ENCODE peak calls at places on chromosomes 13 and 19, in four cellular contexts. T, Q, J and A are unnamed samples.

GRCh38 chr19:55178781-55179569 is 1.1 kb downstream of the SYT5 start:
- DNase-seq in Q (peak; percentile 79), T (peak; percentile 87), J (peak; percentile 61), A (no peak)

GRCh38 chr13:31426395-31426794 is 226.6 kb downstream of the B3GLCT start:
- DNase-seq in T (no peak), Q (no peak), J (no peak), A (no peak)

GRCh38 chr13:99686157-99686572 is 184.9 kb downstream of the TM9SF2 start:
- DNase-seq in J (no peak), Q (no peak), T (no peak), A (no peak)

GRCh38 chr19:3403489-3404323 is 37.3 kb downstream of the NFIC start:
- DNase-seq in J (peak; percentile 93), T (no peak), Q (peak; percentile 93), A (peak; percentile 86)

GRCh38 chr13:74466015-74466414 is 331.8 kb upstream of the KLF12 start:
- DNase-seq in T (no peak), J (no peak), Q (no peak), A (no peak)

GRCh38 chr13:44810067-44810840 is 179.0 kb downstream of the NUFIP1 start:
- DNase-seq in T (no peak), Q (peak; percentile 57), J (no peak), A (no peak)

GRCh38 chr19:34962281-34962944 is 1.6 kb downstream of the ZNF792 start:
- DNase-seq in J (no peak), Q (no peak), T (peak; percentile 81), A (no peak)

GRCh38 chr19:15251749-15252397 is 19.6 kb upstream of the EPHX3 start:
- DNase-seq in T (no peak), Q (peak; percentile 92), J (peak; percentile 88), A (peak; percentile 53)

GRCh38 chr13:95256086-95256485 is 45.2 kb downstream of the ABCC4 start:
- DNase-seq in T (no peak), Q (no peak), J (no peak), A (no peak)

GRCh38 chr13:95793018-95793555 is 116.1 kb downstream of the DNAJC3 start:
- DNase-seq in T (no peak), J (no peak), Q (no peak), A (no peak)

GRCh38 chr19:9971341-9971897 is 35.1 kb upstream of the OLFM2 start:
- DNase-seq in J (no peak), Q (no peak), T (no peak), A (no peak)

GRCh38 chr19:756232-756631 is 5.3 kb downstream of the MISP start:
- DNase-seq in T (no peak), Q (no peak), J (no peak), A (no peak)

GRCh38 chr19:43596842-43597461 is 557 bp downstream of the ZNF576 start:
- DNase-seq in Q (no peak), J (no peak), T (no peak), A (no peak)

GRCh38 chr13:89401209-89401810 is 1730.1 kb downstream of the SLITRK5 start:
- DNase-seq in J (no peak), Q (no peak), T (no peak), A (no peak)

GRCh38 chr13:74550039-74550438 is 415.8 kb upstream of the KLF12 start:
- DNase-seq in T (peak; percentile 18), Q (no peak), J (no peak), A (no peak)

GRCh38 chr13:95463516-95463915 is 89.0 kb upstream of the CLDN10 start:
- DNase-seq in J (no peak), Q (no peak), T (no peak), A (no peak)

GRCh38 chr19:6740589-6741348 is 1.3 kb downstream of the TRIP10 start:
- DNase-seq in J (peak; percentile 76), T (no peak), Q (peak; percentile 78), A (peak; percentile 64)

GRCh38 chr13:49779721-49780120 is 12.8 kb downstream of the KPNA3 start:
- DNase-seq in Q (no peak), T (no peak), J (no peak), A (no peak)

GRCh38 chr13:93875527-93875926 is 604.0 kb downstream of the DCT start:
- DNase-seq in J (no peak), Q (no peak), T (no peak), A (no peak)

GRCh38 chr13:38687246-38688229 is 661 bp downstream of the FREM2 start:
- DNase-seq in J (no peak), T (no peak), Q (no peak), A (no peak)

GRCh38 chr19:9189538-9189937 is 10.8 kb downstream of the OR7D2 start:
- DNase-seq in J (no peak), Q (no peak), T (no peak), A (no peak)

GRCh38 chr19:47895165-47895782 is 9.2 kb upstream of the SULT2A1 start:
- DNase-seq in Q (no peak), J (no peak), T (no peak), A (no peak)

GRCh38 chr19:30070970-30071632 is 129.1 kb downstream of the URI1 start:
- DNase-seq in T (no peak), J (no peak), Q (no peak), A (no peak)

GRCh38 chr13:107518780-107519179 is 696.6 kb downstream of the LIG4 start:
- DNase-seq in Q (no peak), J (no peak), T (no peak), A (no peak)

GRCh38 chr19:5340637-5341447 is at the start of gene PTPRS:
- DNase-seq in J (peak; percentile 83), Q (peak; percentile 81), T (peak; percentile 35), A (peak; percentile 65)

GRCh38 chr13:73767747-73768315 is 366.4 kb downstream of the KLF12 start:
- DNase-seq in J (no peak), T (peak; percentile 67), Q (no peak), A (no peak)

GRCh38 chr13:113805431-113806103 is 46.5 kb downstream of the TMEM255B start:
- DNase-seq in Q (peak; percentile 36), J (no peak), T (no peak), A (no peak)

GRCh38 chr13:110561335-110562033 is at the start of gene RAB20:
- DNase-seq in Q (peak; percentile 95), J (peak; percentile 88), T (peak; percentile 66), A (peak; percentile 92)

GRCh38 chr13:109180905-109181425 is 551.6 kb downstream of the MYO16 start:
- DNase-seq in J (no peak), Q (no peak), T (no peak), A (no peak)

GRCh38 chr19:42233106-42233505 is 9.3 kb downstream of the GSK3A start:
- DNase-seq in Q (no peak), J (no peak), T (no peak), A (no peak)
- H3K9me3 ChIP-seq in Q (no peaks in the 10 kb centered on the region), J (no peaks in the 10 kb centered on the region), T (no peaks in the 10 kb centered on the region), A (no peaks in the 10 kb centered on the region)

GRCh38 chr19:40420451-40420765 is 5.4 kb downstream of the SERTAD1 start:
- DNase-seq in J (no peak), Q (no peak), T (no peak), A (no peak)
- H3K4me1 ChIP-seq in J (peaks cover 32% of the 10 kb centered on the region), Q (no peaks in the 10 kb centered on the region), T (peaks cover 36% of the 10 kb centered on the region), A (peaks cover 14% of the 10 kb centered on the region)

GRCh38 chr19:44756089-44756562 is 7.6 kb downstream of the BCL3 start:
- DNase-seq in T (no peak), Q (no peak), J (no peak), A (no peak)

GRCh38 chr19:44758596-44758995 is 10.1 kb downstream of the BCL3 start:
- DNase-seq in Q (no peak), J (no peak), T (no peak), A (no peak)

GRCh38 chr19:44757057-44757734 is 8.7 kb downstream of the BCL3 start:
- DNase-seq in Q (peak; percentile 90), T (no peak), J (peak; percentile 80), A (no peak)

GRCh38 chr19:44759083-44759804 is 10.7 kb downstream of the BCL3 start:
- DNase-seq in T (no peak), Q (no peak), J (no peak), A (no peak)

GRCh38 chr19:44757735-44758505 is 9.4 kb downstream of the BCL3 start:
- DNase-seq in J (peak; percentile 85), Q (peak; percentile 82), T (no peak), A (peak; percentile 69)
- H3K4me3 ChIP-seq in J (peak overlapping the region; percentile 64), Q (peak overlapping the region; percentile 1), T (no peak overlapping the region), A (peak overlapping the region; percentile 18)

DNA sequence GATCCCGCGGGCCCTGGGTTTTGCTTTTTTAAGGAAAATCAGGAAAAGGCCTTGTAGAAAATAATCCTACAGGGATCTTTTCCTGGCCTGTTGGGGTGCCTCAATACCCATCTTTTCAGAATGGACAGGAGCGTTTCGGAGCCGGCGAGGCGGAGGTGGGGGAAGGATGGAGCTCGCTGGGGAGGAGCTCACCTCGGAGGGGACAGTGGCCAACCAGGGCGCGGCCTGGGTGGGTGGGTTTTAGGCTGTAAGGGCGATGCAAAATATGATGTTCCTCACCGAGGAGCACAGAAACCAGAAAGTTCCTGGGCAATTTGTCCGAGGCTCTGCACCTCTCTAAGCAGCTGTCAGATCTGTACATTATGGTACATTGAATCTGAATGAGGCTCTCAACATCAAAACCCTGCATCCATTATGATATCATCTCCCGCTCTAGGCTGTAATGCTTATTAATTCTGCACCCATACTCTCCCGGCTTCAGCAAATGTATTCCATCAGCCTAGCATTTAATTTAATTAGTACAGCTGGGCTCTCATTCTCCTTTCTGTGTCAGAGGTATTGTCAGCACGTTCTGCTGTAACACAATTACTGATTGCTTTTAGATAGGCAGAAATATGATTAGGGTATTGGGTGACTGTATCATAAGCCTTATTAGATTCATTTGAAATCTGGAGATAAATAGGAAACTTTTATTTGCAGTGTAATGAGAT is 90.3 kb upstream of the SOX1 start:
- DNase-seq in T (no peak), Q (no peak), J (no peak), A (no peak)
- H3K9me3 ChIP-seq in T (no peaks in the 10 kb centered on the region), Q (no peaks in the 10 kb centered on the region), J (no peaks in the 10 kb centered on the region), A (peaks cover 18% of the 10 kb centered on the region)

DNA sequence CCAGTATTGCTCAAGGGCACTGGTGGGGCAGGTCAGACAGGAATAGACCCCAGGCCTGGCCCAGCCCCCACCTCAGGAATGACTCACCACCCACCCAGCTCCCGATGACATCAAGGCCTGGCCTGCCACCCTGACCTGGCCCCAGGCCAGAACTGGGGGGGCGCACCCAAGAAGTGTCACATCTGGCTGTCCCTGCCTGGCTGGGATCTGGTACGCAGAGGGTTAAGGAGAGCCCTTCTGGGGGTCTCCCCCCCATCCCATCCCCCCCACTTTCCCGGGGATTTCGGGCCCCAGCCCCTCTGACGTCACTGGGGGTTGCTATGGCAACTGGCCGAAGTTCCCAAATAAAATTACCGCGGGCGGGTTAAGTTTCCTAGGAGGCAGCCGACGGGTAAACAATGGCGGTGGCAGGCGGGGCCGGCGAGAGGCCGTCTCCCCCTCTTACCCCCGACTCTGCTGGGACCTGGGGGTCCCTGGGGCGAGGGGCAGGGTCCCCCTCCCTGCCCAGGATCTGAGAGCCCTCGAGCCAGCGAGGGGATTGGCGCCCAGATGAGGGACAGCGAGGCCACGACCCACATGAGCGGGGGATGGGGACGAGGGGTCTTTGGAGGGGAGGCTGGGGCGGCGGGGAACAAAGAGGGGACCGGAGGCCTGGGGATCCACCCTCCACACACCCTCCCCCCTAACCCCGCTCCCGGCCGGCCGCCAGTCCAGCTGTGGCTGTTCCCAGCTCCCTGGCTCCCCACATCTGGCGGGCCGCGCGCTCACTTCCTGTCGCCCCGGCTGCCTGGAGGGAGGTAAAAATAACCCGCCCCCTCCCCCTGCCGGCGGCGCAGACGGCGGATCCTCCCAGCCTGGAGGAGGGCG is 29.7 kb upstream of the NANOS3 start:
- DNase-seq in T (peak; percentile 84), Q (peak; percentile 97), J (peak; percentile 97), A (peak; percentile 89)
- H3K4me1 ChIP-seq in T (peaks cover 66% of the 10 kb centered on the region), Q (no peaks in the 10 kb centered on the region), J (peaks cover 59% of the 10 kb centered on the region), A (peaks cover 33% of the 10 kb centered on the region)

GRCh38 chr19:12757544-12758274 is 6.1 kb downstream of the BEST2 start:
- DNase-seq in T (peak; percentile 67), Q (peak; percentile 83), J (peak; percentile 79), A (peak; percentile 51)
- H3K4me3 ChIP-seq in T (no peak overlapping the region), Q (no peak overlapping the region), J (peak overlapping the region; percentile 52), A (peak overlapping the region; percentile 13)

GRCh38 chr13:98632971-98633370 is 56.1 kb upstream of the STK24 start:
- DNase-seq in Q (no peak), T (no peak), J (no peak), A (no peak)
- H3K9me3 ChIP-seq in Q (no peaks in the 10 kb centered on the region), T (no peaks in the 10 kb centered on the region), J (no peaks in the 10 kb centered on the region), A (no peaks in the 10 kb centered on the region)